ENCODE peak calls at places on chromosomes 6 and 20, in five cellular contexts. One of them, this sample, is unnamed.

GRCh38 chr6:10451828-10452509 is 37.1 kb upstream of the TFAP2A start:
- DNase-seq in HAP-1: no peak
- DNase-seq in C1 segment of cervical spinal cord: no peak
- DNase-seq in BJ: no peak
- DNase-seq in iris pigment epithelial cell: peak
- DNase-seq in this sample: no peak

GRCh38 chr20:33236351-33236750 is 555 bp downstream of the BPIFA1 start:
- DNase-seq in iris pigment epithelial cell: no peak
- DNase-seq in BJ: no peak
- DNase-seq in HAP-1: no peak
- DNase-seq in C1 segment of cervical spinal cord: no peak
- DNase-seq in this sample: no peak

GRCh38 chr6:73074175-73074574 is 151.1 kb downstream of the KHDC1L start:
- DNase-seq in C1 segment of cervical spinal cord: no peak
- DNase-seq in BJ: peak
- DNase-seq in HAP-1: no peak
- DNase-seq in iris pigment epithelial cell: peak
- DNase-seq in this sample: no peak

GRCh38 chr6:79173378-79173777 is 61.1 kb downstream of the HMGN3 start:
- DNase-seq in HAP-1: no peak
- DNase-seq in C1 segment of cervical spinal cord: no peak
- DNase-seq in BJ: no peak
- DNase-seq in iris pigment epithelial cell: no peak
- DNase-seq in this sample: no peak

GRCh38 chr6:2221724-2222274 is 23.6 kb downstream of the GMDS start:
- DNase-seq in iris pigment epithelial cell: no peak
- DNase-seq in C1 segment of cervical spinal cord: no peak
- DNase-seq in HAP-1: no peak
- DNase-seq in BJ: no peak
- DNase-seq in this sample: no peak

GRCh38 chr6:48957781-48958180 is 505.3 kb downstream of the MMUT start:
- DNase-seq in C1 segment of cervical spinal cord: no peak
- DNase-seq in HAP-1: no peak
- DNase-seq in BJ: no peak
- DNase-seq in iris pigment epithelial cell: no peak
- DNase-seq in this sample: no peak

GRCh38 chr6:41051873-41052272 is 1.1 kb upstream of the APOBEC2 start:
- DNase-seq in iris pigment epithelial cell: no peak
- DNase-seq in C1 segment of cervical spinal cord: no peak
- DNase-seq in HAP-1: no peak
- DNase-seq in BJ: no peak
- DNase-seq in this sample: peak

GRCh38 chr6:39251406-39251805 is 22.1 kb upstream of the KCNK5 start:
- DNase-seq in C1 segment of cervical spinal cord: no peak
- DNase-seq in BJ: no peak
- DNase-seq in iris pigment epithelial cell: no peak
- DNase-seq in HAP-1: no peak
- DNase-seq in this sample: no peak

GRCh38 chr6:56595490-56596122 is 47.1 kb downstream of the DST start:
- DNase-seq in HAP-1: peak
- DNase-seq in C1 segment of cervical spinal cord: no peak
- DNase-seq in iris pigment epithelial cell: peak
- DNase-seq in BJ: no peak
- DNase-seq in this sample: peak

GRCh38 chr6:22470454-22471368 is 98.7 kb upstream of the HDGFL1 start:
- DNase-seq in HAP-1: no peak
- DNase-seq in C1 segment of cervical spinal cord: no peak
- DNase-seq in iris pigment epithelial cell: peak
- DNase-seq in BJ: no peak
- DNase-seq in this sample: no peak

GRCh38 chr20:40111282-40111681 is 577.8 kb downstream of the MAFB start:
- DNase-seq in BJ: no peak
- DNase-seq in C1 segment of cervical spinal cord: no peak
- DNase-seq in iris pigment epithelial cell: no peak
- DNase-seq in HAP-1: no peak
- DNase-seq in this sample: no peak

GRCh38 chr20:50724851-50725721 is 6.3 kb upstream of the PARD6B start:
- DNase-seq in iris pigment epithelial cell: peak
- DNase-seq in C1 segment of cervical spinal cord: no peak
- DNase-seq in BJ: peak
- DNase-seq in HAP-1: no peak
- DNase-seq in this sample: no peak

GRCh38 chr6:143064996-143065683 is 4.5 kb downstream of the AIG1 start:
- DNase-seq in BJ: no peak
- DNase-seq in HAP-1: no peak
- DNase-seq in C1 segment of cervical spinal cord: no peak
- DNase-seq in iris pigment epithelial cell: peak
- DNase-seq in this sample: no peak

GRCh38 chr6:6798430-6798829 is 209.9 kb downstream of the LY86 start:
- DNase-seq in BJ: no peak
- DNase-seq in C1 segment of cervical spinal cord: no peak
- DNase-seq in HAP-1: no peak
- DNase-seq in iris pigment epithelial cell: no peak
- DNase-seq in this sample: no peak

GRCh38 chr6:157428418-157429202 is 47.6 kb downstream of the ZDHHC14 start:
- DNase-seq in iris pigment epithelial cell: no peak
- DNase-seq in BJ: no peak
- DNase-seq in HAP-1: no peak
- DNase-seq in C1 segment of cervical spinal cord: no peak
- DNase-seq in this sample: no peak

GRCh38 chr6:29071831-29072723 is 15.0 kb downstream of the OR2B3 start:
- DNase-seq in BJ: no peak
- DNase-seq in HAP-1: peak
- DNase-seq in C1 segment of cervical spinal cord: no peak
- DNase-seq in iris pigment epithelial cell: peak
- DNase-seq in this sample: no peak

GRCh38 chr6:152509916-152510315 is 127.2 kb downstream of the SYNE1 start:
- DNase-seq in BJ: no peak
- DNase-seq in HAP-1: no peak
- DNase-seq in iris pigment epithelial cell: no peak
- DNase-seq in C1 segment of cervical spinal cord: no peak
- DNase-seq in this sample: no peak

GRCh38 chr6:145295746-145296145 is 439.6 kb downstream of the EPM2A start:
- DNase-seq in HAP-1: peak
- DNase-seq in C1 segment of cervical spinal cord: no peak
- DNase-seq in BJ: no peak
- DNase-seq in iris pigment epithelial cell: no peak
- DNase-seq in this sample: no peak

GRCh38 chr6:81696505-81696904 is 56.0 kb downstream of the TENT5A start:
- DNase-seq in iris pigment epithelial cell: peak
- DNase-seq in C1 segment of cervical spinal cord: no peak
- DNase-seq in BJ: no peak
- DNase-seq in HAP-1: peak
- DNase-seq in this sample: no peak